ENCODE peak calls at places on chromosomes 4 and X, in seven cellular contexts. R, Q, G, P, F, E and H are unnamed samples.

GRCh38 chrX:16718824-16719333 is 533 bp upstream of the SYAP1 start:
- DNase-seq in G (no peak), P (no peak), Q (no peak), R (no peak), F (no peak), E (no peak), H (no peak)

GRCh38 chr4:37767546-37767945 is 58.9 kb upstream of the PGM2 start:
- DNase-seq in P (peak; percentile 91), Q (no peak), F (no peak), G (no peak), R (no peak), E (peak; percentile 81), H (peak; percentile 90)

GRCh38 chr4:55409468-55410171 is 13.9 kb downstream of the TMEM165 start:
- DNase-seq in Q (no peak), F (no peak), E (no peak), R (no peak), P (peak; percentile 62), G (no peak), H (no peak)

GRCh38 chr4:14744346-14744745 is 257.9 kb upstream of the CPEB2 start:
- DNase-seq in Q (no peak), E (no peak), P (no peak), G (no peak), F (no peak), R (no peak), H (no peak)

GRCh38 chr4:78524009-78524408 is 27.6 kb upstream of the ANXA3 start:
- DNase-seq in R (no peak), F (no peak), E (no peak), G (no peak), Q (no peak), P (no peak), H (no peak)

GRCh38 chrX:130393451-130394074 is 8.1 kb upstream of the GPR119 start:
- DNase-seq in F (no peak), R (no peak), G (peak; percentile 74), P (peak; percentile 63), Q (peak; percentile 29), E (peak; percentile 67), H (peak; percentile 49)

GRCh38 chrX:3663576-3664290 is 49.7 kb downstream of the PRKX start:
- DNase-seq in R (no peak), Q (no peak), P (peak; percentile 79), E (no peak), G (no peak), F (no peak), H (no peak)

GRCh38 chrX:19964017-19964710 is 26.7 kb downstream of the BCLAF3 start:
- DNase-seq in G (peak; percentile 62), E (no peak), F (no peak), R (peak; percentile 3), Q (no peak), P (no peak), H (peak; percentile 60)

GRCh38 chrX:48897157-48897620 is 379 bp downstream of the TIMM17B start:
- DNase-seq in F (peak; percentile 72), P (peak; percentile 83), E (peak; percentile 88), R (peak; percentile 61), G (peak; percentile 78), Q (no peak), H (peak; percentile 76)

GRCh38 chr4:174425669-174426068 is 96.6 kb downstream of the HPGD start:
- DNase-seq in R (no peak), F (no peak), G (no peak), E (no peak), P (no peak), Q (no peak), H (no peak)
- H3K4me3 ChIP-seq in R (no peak overlapping the region), F (no peak overlapping the region), G (no peak overlapping the region), E (no peak overlapping the region), P (no peak overlapping the region), Q (no peak overlapping the region), H (no peak overlapping the region)

GRCh38 chr4:126247409-126247808 is 932.7 kb downstream of the FAT4 start:
- DNase-seq in P (no peak), Q (no peak), E (no peak), R (no peak), F (no peak), G (no peak), H (no peak)
- H3K4me3 ChIP-seq in P (no peak overlapping the region), Q (no peak overlapping the region), E (no peak overlapping the region), R (no peak overlapping the region), F (no peak overlapping the region), G (no peak overlapping the region), H (no peak overlapping the region)

GRCh38 chr4:87054900-87055299 is 120.1 kb downstream of the AFF1 start:
- DNase-seq in E (no peak), G (no peak), P (no peak), R (no peak), Q (no peak), F (no peak), H (no peak)
- H3K4me3 ChIP-seq in E (no peak overlapping the region), G (no peak overlapping the region), P (no peak overlapping the region), R (no peak overlapping the region), Q (no peak overlapping the region), F (no peak overlapping the region), H (no peak overlapping the region)

DNA sequence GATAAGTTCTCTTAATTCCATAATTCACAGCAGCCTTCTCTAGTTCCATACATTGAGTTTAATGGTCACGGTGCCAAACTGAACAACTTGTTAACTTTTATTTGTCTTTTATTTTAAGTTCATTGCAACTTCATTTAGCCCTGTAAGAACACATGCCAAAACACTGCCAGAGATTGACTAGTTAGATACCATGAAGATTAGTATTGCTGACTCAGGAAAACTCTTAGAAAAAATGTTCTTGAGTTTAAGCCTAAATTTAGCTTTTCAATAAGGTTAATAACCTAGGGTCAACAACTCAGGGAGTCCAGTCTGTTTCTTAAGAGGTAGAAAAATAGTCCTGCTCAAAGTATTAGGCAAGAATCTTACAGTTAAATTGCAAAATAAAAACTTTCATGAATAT is 25.7 kb downstream of the SPANXN2 start:
- DNase-seq in G (no peak), E (no peak), Q (no peak), R (no peak), P (no peak), F (no peak), H (no peak)
- H3K4me3 ChIP-seq in G (no peak overlapping the region), E (no peak overlapping the region), Q (no peak overlapping the region), R (no peak overlapping the region), P (no peak overlapping the region), F (no peak overlapping the region), H (no peak overlapping the region)